ENCODE peak calls at places on chromosome X, in ten cellular contexts. T is heart left ventricle; G is gastrocnemius medialis; F is hepatic stellate cell; W is naive thymus-derived CD8-positive, alpha-beta T cell; B is NCI-H1105; M is MM.1S; H is T-helper 1 cell; E is iris pigment epithelial cell; O is iPS-NIHi11. N is an unnamed sample.
A peak's percentile ranks its signal among the peaks of the same experiment; 100 is the strongest.

GRCh38 chrX:143632625-143633387 is 3.1 kb downstream of the SLITRK4 start:
- DNase-seq in O (no peak), H (no peak), T (no peak), M (no peak), F (no peak), W (no peak), E (no peak), G (no peak), B (no peak), N (no peak)

GRCh38 chrX:46710425-46710824 is 48.5 kb downstream of the SLC9A7 start:
- DNase-seq in E (peak; percentile 45), T (no peak), O (no peak), W (no peak), H (no peak), M (no peak), B (no peak), G (no peak), F (peak; percentile 22), N (no peak)

GRCh38 chrX:32195611-32196010 is 1015.7 kb downstream of the DMD start:
- DNase-seq in G (no peak), E (no peak), H (no peak), F (no peak), O (no peak), B (no peak), M (no peak), T (no peak), W (no peak), N (no peak)

GRCh38 chrX:17082831-17083230 is 136.4 kb downstream of the REPS2 start:
- DNase-seq in O (no peak), B (peak; percentile 8), M (peak; percentile 54), F (peak; percentile 16), T (no peak), E (no peak), H (no peak), W (no peak), G (no peak), N (no peak)

GRCh38 chrX:72245461-72246089 is 6.7 kb upstream of the ERCC6L start:
- DNase-seq in H (peak; percentile 4), B (peak; percentile 27), O (peak; percentile 77), F (peak; percentile 78), E (peak; percentile 55), G (peak; percentile 15), M (peak; percentile 23), T (peak; percentile 51), W (no peak), N (no peak)

GRCh38 chrX:78024349-78025108 is 55.1 kb upstream of the PGAM4 start:
- DNase-seq in H (no peak), O (peak; percentile 56), F (no peak), G (no peak), E (peak; percentile 21), W (peak; percentile 0), M (peak; percentile 48), T (no peak), B (no peak), N (no peak)

GRCh38 chrX:84047339-84047738 is 140.7 kb downstream of the RPS6KA6 start:
- DNase-seq in M (no peak), T (no peak), E (no peak), W (no peak), B (no peak), H (no peak), F (no peak), O (no peak), G (no peak), N (no peak)

GRCh38 chrX:79511799-79512198 is 144.7 kb upstream of the ITM2A start:
- DNase-seq in E (no peak), B (no peak), T (no peak), G (no peak), H (no peak), O (no peak), F (no peak), W (no peak), M (no peak), N (no peak)

GRCh38 chrX:71604141-71604540 is 14.2 kb downstream of the CXCR3 start:
- DNase-seq in O (no peak), G (no peak), T (no peak), H (no peak), W (no peak), E (peak; percentile 73), M (no peak), B (no peak), F (no peak), N (no peak)

GRCh38 chrX:149504226-149504914 is 736 bp downstream of the IDS start:
- DNase-seq in B (peak; percentile 21), H (peak; percentile 64), M (peak; percentile 78), W (peak; percentile 42), E (no peak), G (no peak), F (no peak), O (peak; percentile 22), T (no peak), N (no peak)

GRCh38 chrX:22246620-22247019 is 26.1 kb upstream of the CBLL2 start:
- DNase-seq in W (no peak), G (no peak), F (no peak), H (no peak), E (peak; percentile 16), M (no peak), O (no peak), B (no peak), T (no peak), N (no peak)

GRCh38 chrX:21972721-21973120 is 32.2 kb downstream of the SMS start:
- DNase-seq in M (no peak), W (peak; percentile 29), F (no peak), H (peak; percentile 43), T (peak; percentile 55), E (peak; percentile 86), O (no peak), B (no peak), G (no peak), N (no peak)

N was measured in pulmonary artery endothelial cell.